ENCODE peak calls at places on chromosomes 1 and 21, in eight cellular contexts. One of them, this sample, is unnamed.

GRCh38 chr1:186498695-186499389 is 37.9 kb upstream of the PDC start:
- DNase-seq in PC-3: peak
- DNase-seq in kidney: no peak
- DNase-seq in H9: no peak
- DNase-seq in osteocyte: no peak
- DNase-seq in HFF-Myc: peak
- DNase-seq in CD4-positive, alpha-beta T cell: no peak
- DNase-seq in colonic mucosa: no peak
- DNase-seq in this sample: peak

GRCh38 chr1:176208034-176208433 is 948 bp upstream of the COP1 start:
- DNase-seq in PC-3: no peak
- DNase-seq in kidney: no peak
- DNase-seq in H9: no peak
- DNase-seq in osteocyte: no peak
- DNase-seq in HFF-Myc: no peak
- DNase-seq in CD4-positive, alpha-beta T cell: no peak
- DNase-seq in colonic mucosa: peak
- DNase-seq in this sample: no peak

GRCh38 chr21:46622226-46622625 is 13.2 kb upstream of the PRMT2 start:
- DNase-seq in PC-3: no peak
- DNase-seq in kidney: no peak
- DNase-seq in H9: no peak
- DNase-seq in osteocyte: peak
- DNase-seq in HFF-Myc: no peak
- DNase-seq in CD4-positive, alpha-beta T cell: no peak
- DNase-seq in colonic mucosa: no peak
- DNase-seq in this sample: no peak

GRCh38 chr1:100995196-100995983 is 30.2 kb downstream of the DPH5 start:
- DNase-seq in PC-3: no peak
- DNase-seq in kidney: no peak
- DNase-seq in H9: no peak
- DNase-seq in osteocyte: no peak
- DNase-seq in HFF-Myc: no peak
- DNase-seq in CD4-positive, alpha-beta T cell: no peak
- DNase-seq in colonic mucosa: no peak
- DNase-seq in this sample: no peak

GRCh38 chr1:9186082-9186859 is 48.3 kb upstream of the H6PD start:
- DNase-seq in PC-3: no peak
- DNase-seq in kidney: no peak
- DNase-seq in H9: no peak
- DNase-seq in osteocyte: no peak
- DNase-seq in HFF-Myc: no peak
- DNase-seq in CD4-positive, alpha-beta T cell: no peak
- DNase-seq in colonic mucosa: no peak
- DNase-seq in this sample: no peak

GRCh38 chr1:225919906-225920305 is 4.1 kb downstream of the PYCR2 start:
- DNase-seq in PC-3: peak
- DNase-seq in kidney: peak
- DNase-seq in H9: no peak
- DNase-seq in osteocyte: peak
- DNase-seq in HFF-Myc: peak
- DNase-seq in CD4-positive, alpha-beta T cell: no peak
- DNase-seq in colonic mucosa: no peak
- DNase-seq in this sample: peak

GRCh38 chr1:966135-966602 is at the start of gene PLEKHN1:
- DNase-seq in PC-3: peak
- DNase-seq in kidney: no peak
- DNase-seq in H9: peak
- DNase-seq in osteocyte: no peak
- DNase-seq in HFF-Myc: no peak
- DNase-seq in CD4-positive, alpha-beta T cell: no peak
- DNase-seq in colonic mucosa: peak
- DNase-seq in this sample: peak

GRCh38 chr21:35559128-35559831 is 501.0 kb downstream of the SETD4 start:
- DNase-seq in PC-3: no peak
- DNase-seq in kidney: no peak
- DNase-seq in H9: no peak
- DNase-seq in osteocyte: no peak
- DNase-seq in HFF-Myc: peak
- DNase-seq in CD4-positive, alpha-beta T cell: no peak
- DNase-seq in colonic mucosa: no peak
- DNase-seq in this sample: peak

GRCh38 chr1:32894019-32894600 is 7.1 kb downstream of the TMEM54 start:
- DNase-seq in PC-3: no peak
- DNase-seq in kidney: peak
- DNase-seq in H9: no peak
- DNase-seq in osteocyte: no peak
- DNase-seq in HFF-Myc: no peak
- DNase-seq in CD4-positive, alpha-beta T cell: no peak
- DNase-seq in colonic mucosa: no peak
- DNase-seq in this sample: no peak

DNA sequence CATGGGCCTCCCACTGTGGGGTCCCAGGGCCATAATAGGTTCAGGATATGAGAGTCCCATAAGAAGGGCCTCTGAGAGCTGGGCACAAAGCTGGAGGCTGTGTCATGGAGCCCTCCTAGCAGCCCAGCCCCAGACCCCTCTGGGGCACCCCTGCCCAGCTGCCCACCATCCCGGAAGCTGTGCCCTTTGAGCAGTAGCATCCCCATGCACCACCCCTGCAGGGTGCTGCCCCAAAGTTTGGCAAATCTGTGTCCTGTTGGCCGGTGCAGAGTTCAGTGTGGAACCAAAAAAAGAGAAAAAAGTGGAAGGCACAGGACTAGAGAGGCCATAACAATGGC is 17.6 kb downstream of the TNNT2 start:
- DNase-seq in PC-3: no peak
- DNase-seq in kidney: peak
- DNase-seq in H9: no peak
- DNase-seq in osteocyte: no peak
- DNase-seq in HFF-Myc: no peak
- DNase-seq in CD4-positive, alpha-beta T cell: no peak
- DNase-seq in colonic mucosa: no peak
- DNase-seq in this sample: no peak
- TF ChIP-seq CTCF in PC-3: no peak
- TF ChIP-seq CTCF in kidney: no peak
- TF ChIP-seq CTCF in H9: no peak
- TF ChIP-seq CTCF in osteocyte: no peak
- TF ChIP-seq CTCF in HFF-Myc: no peak
- TF ChIP-seq CTCF in CD4-positive, alpha-beta T cell: no peak
- TF ChIP-seq CTCF in colonic mucosa: no peak
- TF ChIP-seq CTCF in this sample: no peak

GRCh38 chr1:106975944-106976343 is 80.5 kb upstream of the PRMT6 start:
- DNase-seq in PC-3: peak
- DNase-seq in kidney: no peak
- DNase-seq in H9: peak
- DNase-seq in osteocyte: no peak
- DNase-seq in HFF-Myc: no peak
- DNase-seq in CD4-positive, alpha-beta T cell: no peak
- DNase-seq in colonic mucosa: no peak
- DNase-seq in this sample: no peak
- TF ChIP-seq CTCF in PC-3: peak
- TF ChIP-seq CTCF in kidney: no peak
- TF ChIP-seq CTCF in H9: peak
- TF ChIP-seq CTCF in osteocyte: no peak
- TF ChIP-seq CTCF in HFF-Myc: no peak
- TF ChIP-seq CTCF in CD4-positive, alpha-beta T cell: no peak
- TF ChIP-seq CTCF in colonic mucosa: no peak
- TF ChIP-seq CTCF in this sample: no peak

DNA sequence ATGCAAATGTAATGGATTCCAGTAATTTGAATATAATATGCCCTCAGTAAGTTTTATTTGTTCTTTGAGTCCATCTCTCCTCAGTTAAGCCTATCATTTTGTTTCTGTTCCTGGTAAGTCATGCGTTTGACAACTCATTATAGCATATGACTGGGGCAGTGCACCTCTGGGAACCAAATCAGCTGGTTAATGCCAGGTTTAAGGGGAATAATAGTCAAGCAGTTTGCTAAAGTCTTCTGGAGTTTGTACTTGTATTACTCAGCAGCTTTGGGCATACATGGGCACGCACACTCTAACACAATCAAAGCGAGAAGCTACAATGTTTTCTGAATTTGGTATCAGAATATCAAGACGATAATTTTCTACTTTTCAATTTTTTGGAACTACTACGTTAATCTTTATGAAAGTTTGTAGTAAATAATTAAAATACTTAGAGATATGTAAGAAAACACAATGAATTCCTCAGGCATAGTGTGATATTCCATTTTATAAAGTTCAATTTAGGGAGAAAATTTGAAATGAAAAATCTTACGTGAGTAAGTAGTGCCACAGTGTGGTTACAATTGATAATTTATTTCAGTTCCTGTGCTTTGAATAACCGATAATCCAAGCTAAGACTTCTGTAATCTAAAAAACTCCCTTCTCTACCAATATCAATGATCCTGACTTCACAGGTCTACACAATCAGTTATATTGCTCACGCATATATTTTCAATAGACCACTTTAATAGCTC is 43.8 kb upstream of the KCTD3 start:
- DNase-seq in PC-3: peak
- DNase-seq in kidney: no peak
- DNase-seq in H9: no peak
- DNase-seq in osteocyte: no peak
- DNase-seq in HFF-Myc: no peak
- DNase-seq in CD4-positive, alpha-beta T cell: no peak
- DNase-seq in colonic mucosa: no peak
- DNase-seq in this sample: no peak
- TF ChIP-seq CTCF in PC-3: peak
- TF ChIP-seq CTCF in kidney: no peak
- TF ChIP-seq CTCF in H9: peak
- TF ChIP-seq CTCF in osteocyte: peak
- TF ChIP-seq CTCF in HFF-Myc: no peak
- TF ChIP-seq CTCF in CD4-positive, alpha-beta T cell: no peak
- TF ChIP-seq CTCF in colonic mucosa: no peak
- TF ChIP-seq CTCF in this sample: peak

DNA sequence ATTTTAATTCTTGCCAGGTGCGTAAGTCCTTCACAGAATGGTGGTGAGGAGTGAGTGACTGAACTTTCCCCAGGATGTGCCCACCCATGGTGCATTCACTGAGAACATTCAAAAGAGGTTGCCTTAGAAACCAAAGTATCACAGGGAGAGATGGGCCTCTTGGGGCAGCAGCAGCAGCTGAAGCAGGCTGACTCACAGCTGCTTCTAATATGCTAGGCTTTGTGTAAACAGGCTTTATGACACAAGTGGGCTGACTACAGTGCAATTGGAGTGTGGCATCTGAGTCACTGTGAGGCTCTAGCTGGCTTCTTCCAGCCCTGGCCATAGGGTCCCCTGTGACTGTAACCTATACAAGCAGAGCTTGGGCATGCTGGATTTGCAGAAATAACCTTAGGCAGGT is 12.6 kb downstream of the PIGP start:
- DNase-seq in PC-3: peak
- DNase-seq in kidney: no peak
- DNase-seq in H9: peak
- DNase-seq in osteocyte: peak
- DNase-seq in HFF-Myc: peak
- DNase-seq in CD4-positive, alpha-beta T cell: no peak
- DNase-seq in colonic mucosa: peak
- DNase-seq in this sample: peak
- TF ChIP-seq CTCF in PC-3: peak
- TF ChIP-seq CTCF in kidney: no peak
- TF ChIP-seq CTCF in H9: no peak
- TF ChIP-seq CTCF in osteocyte: no peak
- TF ChIP-seq CTCF in HFF-Myc: no peak
- TF ChIP-seq CTCF in CD4-positive, alpha-beta T cell: no peak
- TF ChIP-seq CTCF in colonic mucosa: no peak
- TF ChIP-seq CTCF in this sample: no peak

GRCh38 chr1:15325375-15326085 is 78.5 kb downstream of the FHAD1 start:
- DNase-seq in PC-3: no peak
- DNase-seq in kidney: no peak
- DNase-seq in H9: no peak
- DNase-seq in osteocyte: no peak
- DNase-seq in HFF-Myc: no peak
- DNase-seq in CD4-positive, alpha-beta T cell: no peak
- DNase-seq in colonic mucosa: no peak
- DNase-seq in this sample: no peak
- TF ChIP-seq CTCF in PC-3: peak
- TF ChIP-seq CTCF in kidney: no peak
- TF ChIP-seq CTCF in H9: peak
- TF ChIP-seq CTCF in osteocyte: no peak
- TF ChIP-seq CTCF in HFF-Myc: no peak
- TF ChIP-seq CTCF in CD4-positive, alpha-beta T cell: no peak
- TF ChIP-seq CTCF in colonic mucosa: no peak
- TF ChIP-seq CTCF in this sample: no peak

GRCh38 chr1:238233966-238234365 is 343.2 kb upstream of the ZP4 start:
- DNase-seq in PC-3: no peak
- DNase-seq in kidney: no peak
- DNase-seq in H9: no peak
- DNase-seq in osteocyte: no peak
- DNase-seq in HFF-Myc: no peak
- DNase-seq in CD4-positive, alpha-beta T cell: no peak
- DNase-seq in colonic mucosa: no peak
- DNase-seq in this sample: no peak
- TF ChIP-seq CTCF in PC-3: peak
- TF ChIP-seq CTCF in kidney: no peak
- TF ChIP-seq CTCF in H9: no peak
- TF ChIP-seq CTCF in osteocyte: no peak
- TF ChIP-seq CTCF in HFF-Myc: no peak
- TF ChIP-seq CTCF in CD4-positive, alpha-beta T cell: no peak
- TF ChIP-seq CTCF in colonic mucosa: no peak
- TF ChIP-seq CTCF in this sample: no peak

GRCh38 chr1:64861611-64862010 is 104.7 kb downstream of the JAK1 start:
- DNase-seq in PC-3: peak
- DNase-seq in kidney: no peak
- DNase-seq in H9: peak
- DNase-seq in osteocyte: no peak
- DNase-seq in HFF-Myc: no peak
- DNase-seq in CD4-positive, alpha-beta T cell: no peak
- DNase-seq in colonic mucosa: no peak
- DNase-seq in this sample: peak
- TF ChIP-seq CTCF in PC-3: peak
- TF ChIP-seq CTCF in kidney: peak
- TF ChIP-seq CTCF in H9: peak
- TF ChIP-seq CTCF in osteocyte: peak
- TF ChIP-seq CTCF in HFF-Myc: peak
- TF ChIP-seq CTCF in CD4-positive, alpha-beta T cell: no peak
- TF ChIP-seq CTCF in colonic mucosa: no peak
- TF ChIP-seq CTCF in this sample: no peak